ENCODE peak calls at places on chromosomes 13 and 19, in five cellular contexts. I is HCT116, O is H1, T is K562, V is HepG2. B is an unnamed sample.

GRCh38 chr19:3250675-3251074 is 26.2 kb downstream of the CELF5 start:
- DNase-seq in I (peak), O (no peak), T (peak), V (peak), B (no peak)

GRCh38 chr13:102879793-102880499 is 34.1 kb downstream of the ERCC5 start:
- DNase-seq in I (no peak), O (no peak), T (no peak), V (no peak), B (no peak)

GRCh38 chr19:46721269-46722003 is 4.5 kb upstream of the PRKD2 start:
- DNase-seq in I (no peak), O (no peak), T (peak), V (peak), B (no peak)

GRCh38 chr13:28380319-28380718 is 114.6 kb downstream of the FLT1 start:
- DNase-seq in I (no peak), O (no peak), T (no peak), V (no peak), B (no peak)

GRCh38 chr13:46373623-46374022 is 13.4 kb downstream of the RUBCNL start:
- DNase-seq in I (no peak), O (no peak), T (no peak), V (no peak), B (no peak)

GRCh38 chr13:36131215-36131930 is at the start of gene DCLK1:
- DNase-seq in I (no peak), O (no peak), T (no peak), V (no peak), B (peak)

GRCh38 chr19:5850743-5851293 is 431 bp downstream of the FUT3 start:
- DNase-seq in I (no peak), O (no peak), T (peak), V (no peak), B (no peak)

GRCh38 chr19:7973883-7974282 is 30.4 kb upstream of the TIMM44 start:
- DNase-seq in I (no peak), O (no peak), T (no peak), V (no peak), B (no peak)

GRCh38 chr19:43524922-43525835 is 1.8 kb downstream of the ETHE1 start:
- DNase-seq in I (peak), O (no peak), T (peak), V (peak), B (no peak)

GRCh38 chr13:38687246-38688229 is 661 bp downstream of the FREM2 start:
- DNase-seq in I (no peak), O (no peak), T (no peak), V (no peak), B (peak)

GRCh38 chr19:16457195-16457953 is 14.4 kb downstream of the EPS15L1 start:
- DNase-seq in I (no peak), O (no peak), T (peak), V (peak), B (no peak)
- TF ChIP-seq ZNF274 in I (no peak), O (no peak), T (no peak), V (no peak), B (no peak)

GRCh38 chr19:2079865-2080301 is 16.2 kb downstream of the MOB3A start:
- DNase-seq in I (no peak), O (no peak), T (no peak), V (no peak), B (no peak)
- H3K4me3 ChIP-seq in I (no peak), O (no peak), T (no peak), V (no peak), B (no peak)

GRCh38 chr19:14058182-14059092 is 3.4 kb downstream of the PALM3 start:
- DNase-seq in I (no peak), O (no peak), T (no peak), V (no peak), B (no peak)
- H3K9ac ChIP-seq in I (peak), O (no peak), T (peak), V (no peak), B (peak)

GRCh38 chr13:22428188-22428828 is 752.5 kb upstream of the SGCG start:
- DNase-seq in I (no peak), O (no peak), T (no peak), V (no peak), B (no peak)
- TF ChIP-seq ZNF274 in I (no peak), O (no peak), T (no peak), V (no peak), B (no peak)

GRCh38 chr19:58279925-58280316 is 1.2 kb downstream of the ZNF8 start:
- DNase-seq in I (no peak), O (no peak), T (no peak), V (no peak), B (no peak)
- H3K4me3 ChIP-seq in I (peak), O (peak), T (peak), V (peak), B (peak)